ENCODE peak calls at places on chromosomes 7 and 10, in eight cellular contexts. P, S, T, E, K, Q, U and N are unnamed samples.

GRCh38 chr10:97567891-97568290 is 4.7 kb upstream of the ANKRD2 start:
- DNase-seq in P (no peak), S (no peak), T (no peak), E (no peak), K (no peak), Q (no peak), U (no peak), N (no peak)

GRCh38 chr7:38880035-38880434 is 29.0 kb downstream of the VPS41 start:
- DNase-seq in P (no peak), S (no peak), T (no peak), E (no peak), K (no peak), Q (no peak), U (no peak), N (no peak)

GRCh38 chr7:48154792-48155413 is 16.4 kb upstream of the ABCA13 start:
- DNase-seq in P (no peak), S (peak), T (peak), E (no peak), K (no peak), Q (no peak), U (no peak), N (no peak)

GRCh38 chr7:151889406-151890354 is 12.8 kb upstream of the PRKAG2 start:
- DNase-seq in P (no peak), S (no peak), T (no peak), E (no peak), K (no peak), Q (no peak), U (no peak), N (no peak)

GRCh38 chr10:26653004-26653403 is 44.5 kb upstream of the PDSS1 start:
- DNase-seq in P (no peak), S (no peak), T (no peak), E (no peak), K (no peak), Q (no peak), U (no peak), N (no peak)

GRCh38 chr10:70970830-70971229 is 82.5 kb upstream of the PCBD1 start:
- DNase-seq in P (no peak), S (no peak), T (no peak), E (no peak), K (no peak), Q (no peak), U (no peak), N (no peak)

GRCh38 chr7:7808156-7808555 is 89.7 kb upstream of the RPA3 start:
- DNase-seq in P (no peak), S (peak), T (no peak), E (no peak), K (no peak), Q (no peak), U (no peak), N (peak)

GRCh38 chr10:69801094-69801433 is 642 bp upstream of the COL13A1 start:
- DNase-seq in P (no peak), S (peak), T (peak), E (no peak), K (no peak), Q (peak), U (peak), N (peak)

GRCh38 chr7:106658504-106659368 is 2.2 kb downstream of the CCDC71L start:
- DNase-seq in P (no peak), S (no peak), T (no peak), E (no peak), K (no peak), Q (no peak), U (no peak), N (peak)

GRCh38 chr7:36021917-36022550 is 131.0 kb upstream of the EEPD1 start:
- DNase-seq in P (no peak), S (no peak), T (no peak), E (no peak), K (no peak), Q (no peak), U (no peak), N (no peak)

GRCh38 chr7:123190109-123190831 is 9.5 kb downstream of the SLC13A1 start:
- DNase-seq in P (no peak), S (no peak), T (no peak), E (no peak), K (no peak), Q (no peak), U (no peak), N (no peak)

GRCh38 chr7:85774931-85775330 is 588.1 kb upstream of the SEMA3D start:
- DNase-seq in P (no peak), S (no peak), T (no peak), E (peak), K (no peak), Q (peak), U (no peak), N (no peak)

GRCh38 chr10:113576853-113577252 is 24.0 kb downstream of the HABP2 start:
- DNase-seq in P (no peak), S (no peak), T (no peak), E (no peak), K (no peak), Q (no peak), U (no peak), N (peak)

GRCh38 chr7:139648617-139648932 is 125.1 kb downstream of the CLEC2L start:
- DNase-seq in P (no peak), S (no peak), T (no peak), E (no peak), K (no peak), Q (no peak), U (no peak), N (no peak)

GRCh38 chr10:124992462-124993344 is 50.8 kb downstream of the ZRANB1 start:
- DNase-seq in P (peak), S (no peak), T (peak), E (peak), K (peak), Q (peak), U (no peak), N (peak)

DNA sequence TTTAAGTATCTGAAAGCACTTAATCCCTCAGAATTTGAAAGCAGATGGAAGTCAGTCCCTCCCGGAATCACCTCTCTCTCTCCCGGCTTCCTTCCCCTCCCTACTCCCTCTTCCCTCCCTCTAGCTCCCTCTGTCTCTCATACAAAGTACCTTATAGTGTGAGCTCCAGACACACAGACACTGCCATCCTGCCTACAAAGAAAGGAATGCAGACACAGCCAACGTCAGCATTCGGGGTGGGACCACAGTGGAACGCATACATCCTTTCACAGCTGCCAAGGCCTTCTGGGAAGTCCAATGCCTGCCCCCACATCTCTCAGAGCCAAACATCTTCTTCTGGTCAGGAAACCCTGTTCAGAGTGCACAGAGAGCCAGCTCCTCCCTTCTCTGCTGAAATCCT is 9.3 kb downstream of the NOD1 start:
- DNase-seq in P (peak), S (peak), T (peak), E (peak), K (no peak), Q (peak), U (no peak), N (no peak)
- TF ChIP-seq POLR2A in P (no peak), S (no peak), T (no peak), E (no peak), K (no peak), Q (no peak), U (no peak), N (no peak)

GRCh38 chr7:76383089-76383944 is 24.5 kb upstream of the YWHAG start:
- DNase-seq in P (no peak), S (peak), T (peak), E (no peak), K (no peak), Q (no peak), U (no peak), N (peak)
- TF ChIP-seq POLR2A in P (no peak), S (no peak), T (no peak), E (no peak), K (no peak), Q (no peak), U (no peak), N (no peak)

GRCh38 chr7:144834516-144835165 is 1.2 kb downstream of the TPK1 start:
- DNase-seq in P (no peak), S (no peak), T (no peak), E (no peak), K (no peak), Q (peak), U (no peak), N (peak)

GRCh38 chr7:144836545-144836842 is 641 bp upstream of the TPK1 start:
- DNase-seq in P (no peak), S (no peak), T (no peak), E (no peak), K (no peak), Q (no peak), U (no peak), N (no peak)

GRCh38 chr7:144835166-144835611 is 664 bp downstream of the TPK1 start:
- DNase-seq in P (peak), S (peak), T (no peak), E (peak), K (peak), Q (peak), U (no peak), N (peak)

GRCh38 chr7:144830811-144831210 is 5.0 kb downstream of the TPK1 start:
- DNase-seq in P (no peak), S (no peak), T (no peak), E (no peak), K (no peak), Q (no peak), U (no peak), N (no peak)

DNA sequence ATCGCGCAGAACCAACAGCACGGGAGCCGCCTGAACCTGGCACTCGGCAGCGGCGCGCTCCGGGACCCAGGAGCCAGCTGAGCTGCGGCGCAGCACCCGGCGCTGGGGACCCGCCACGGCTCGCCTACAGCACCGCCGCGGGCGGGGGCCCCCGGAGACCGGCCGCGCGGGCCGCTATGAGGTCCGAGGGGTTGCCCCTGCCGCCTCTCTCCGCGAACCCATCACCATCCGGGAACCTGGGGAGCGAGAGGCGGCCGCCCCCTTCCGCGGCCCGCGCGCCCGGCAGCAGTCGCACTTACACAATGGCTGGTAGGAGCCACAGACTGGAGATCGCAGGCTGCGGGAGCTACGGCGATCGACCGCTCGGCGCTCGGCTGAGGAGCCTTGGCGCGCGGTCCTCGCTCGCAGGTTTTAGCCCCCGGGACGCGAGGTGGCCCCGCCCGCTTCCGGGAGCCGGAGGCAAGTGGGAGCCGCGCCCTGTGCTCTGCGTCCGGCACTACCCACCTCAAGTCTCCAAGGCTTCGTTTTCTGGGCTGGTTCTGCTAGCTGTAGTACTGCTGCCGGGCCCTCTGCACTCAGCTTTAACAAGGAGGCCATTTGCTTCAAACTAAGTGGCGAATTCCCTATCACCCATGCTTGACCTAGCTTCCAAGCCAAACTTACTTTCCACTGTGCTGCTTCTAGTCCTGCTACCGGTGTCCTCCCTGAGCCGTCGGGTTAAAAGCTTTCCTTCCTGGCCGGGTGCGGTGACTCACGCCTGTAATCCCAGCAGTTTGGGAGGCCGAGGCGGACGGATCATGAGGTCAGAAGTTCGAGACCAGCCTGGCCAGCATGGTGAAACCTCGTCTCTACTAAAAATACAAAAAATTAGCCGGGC is at the start of gene TPK1:
- DNase-seq in P (peak), S (peak), T (peak), E (peak), K (peak), Q (peak), U (peak), N (peak)
- TF ChIP-seq POLR2A in P (peak), S (peak), T (peak), E (peak), K (peak), Q (no peak), U (peak), N (peak)

GRCh38 chr7:516606-517456 is 2.8 kb downstream of the PDGFA start:
- DNase-seq in P (peak), S (peak), T (no peak), E (no peak), K (no peak), Q (no peak), U (no peak), N (no peak)
- TF ChIP-seq POLR2A in P (no peak), S (no peak), T (no peak), E (no peak), K (no peak), Q (no peak), U (no peak), N (no peak)

GRCh38 chr10:123991622-123992570 is 100.3 kb upstream of the CPXM2 start:
- DNase-seq in P (no peak), S (no peak), T (no peak), E (no peak), K (no peak), Q (no peak), U (no peak), N (no peak)
- TF ChIP-seq POLR2A in P (no peak), S (no peak), T (no peak), E (no peak), K (no peak), Q (no peak), U (no peak), N (no peak)

DNA sequence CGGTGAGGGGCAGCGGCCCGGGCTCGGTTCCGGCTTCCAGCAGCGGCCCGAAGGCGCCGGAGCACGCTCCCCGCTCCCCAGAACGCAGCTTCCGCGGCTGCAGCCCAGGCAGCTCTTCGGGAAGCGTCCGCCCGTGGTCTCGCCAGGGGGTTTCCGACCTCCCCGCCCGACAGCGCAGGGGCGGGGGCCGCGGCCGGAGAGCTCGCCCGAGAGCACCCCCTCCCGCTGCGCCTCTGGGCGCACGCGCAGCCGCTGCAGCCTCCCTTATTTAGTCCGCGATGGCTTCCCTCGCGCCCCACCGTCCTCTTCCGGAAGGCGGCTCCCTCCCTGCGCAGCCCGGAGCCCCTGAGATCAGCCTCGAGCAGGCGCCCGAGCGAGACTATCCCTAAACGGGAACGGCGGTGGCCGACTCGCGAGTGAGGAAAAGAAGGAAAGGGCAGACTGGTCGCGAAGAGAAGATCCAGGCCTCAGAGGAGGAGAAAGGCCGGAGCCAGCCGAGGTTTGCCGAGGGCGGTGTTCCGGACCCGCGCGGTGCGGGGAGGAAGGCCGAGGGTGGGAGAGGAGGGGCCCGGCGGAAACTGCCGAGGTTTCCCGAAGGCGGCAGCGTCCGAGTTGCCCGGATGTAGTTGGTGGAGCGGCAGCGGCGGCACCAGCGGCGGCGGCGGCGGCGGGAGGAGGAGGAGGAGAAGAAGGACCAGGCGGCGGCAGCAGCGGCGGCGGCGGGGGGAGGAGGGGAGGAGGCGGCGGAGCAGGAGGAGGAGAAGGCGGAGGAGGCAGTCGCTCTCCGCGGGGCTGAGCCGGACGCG is at the start of gene WAC:
- DNase-seq in P (peak), S (peak), T (peak), E (peak), K (peak), Q (peak), U (peak), N (peak)
- TF ChIP-seq POLR2A in P (peak), S (peak), T (no peak), E (peak), K (peak), Q (no peak), U (peak), N (peak)

GRCh38 chr10:30784896-30785605 is 155.5 kb upstream of the LYZL2 start:
- DNase-seq in P (peak), S (no peak), T (no peak), E (peak), K (peak), Q (peak), U (peak), N (peak)
- TF ChIP-seq POLR2A in P (peak), S (no peak), T (no peak), E (peak), K (no peak), Q (no peak), U (no peak), N (no peak)

GRCh38 chr7:6706666-6707407 is at the start of gene ZNF12:
- DNase-seq in P (peak), S (peak), T (peak), E (peak), K (peak), Q (peak), U (peak), N (peak)
- TF ChIP-seq POLR2A in P (peak), S (peak), T (peak), E (peak), K (peak), Q (no peak), U (peak), N (peak)

GRCh38 chr7:148696787-148697186 is 1.9 kb upstream of the CUL1 start:
- DNase-seq in P (no peak), S (no peak), T (no peak), E (no peak), K (no peak), Q (no peak), U (no peak), N (no peak)

GRCh38 chr7:148697256-148697841 is 1.4 kb upstream of the CUL1 start:
- DNase-seq in P (peak), S (no peak), T (no peak), E (peak), K (peak), Q (peak), U (no peak), N (peak)

GRCh38 chr7:148693651-148694050 is 5.1 kb upstream of the CUL1 start:
- DNase-seq in P (no peak), S (no peak), T (no peak), E (no peak), K (no peak), Q (no peak), U (no peak), N (no peak)

GRCh38 chr7:148695953-148696352 is 2.8 kb upstream of the CUL1 start:
- DNase-seq in P (no peak), S (no peak), T (no peak), E (no peak), K (no peak), Q (no peak), U (no peak), N (no peak)

DNA sequence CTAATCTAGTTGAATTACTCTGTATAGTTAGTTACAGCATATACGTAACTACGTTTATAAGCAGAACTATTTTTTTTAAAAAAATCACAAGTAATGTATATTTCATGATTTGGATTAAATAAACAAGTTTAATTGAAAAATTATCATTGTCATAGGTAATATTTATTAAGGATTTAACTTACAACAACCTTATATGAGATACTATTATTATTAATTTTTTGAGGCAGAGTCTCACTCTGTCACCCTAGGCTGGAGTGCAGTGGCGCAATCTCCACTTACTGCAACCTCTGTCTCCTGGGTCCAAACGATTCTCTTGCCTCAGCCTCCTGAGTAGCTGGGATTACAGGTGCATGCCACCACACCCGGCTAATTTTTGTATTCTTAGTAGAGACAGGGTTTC is 4.1 kb upstream of the CUL1 start:
- DNase-seq in P (no peak), S (no peak), T (no peak), E (no peak), K (no peak), Q (no peak), U (no peak), N (no peak)
- TF ChIP-seq POLR2A in P (no peak), S (no peak), T (no peak), E (no peak), K (no peak), Q (no peak), U (no peak), N (no peak)

GRCh38 chr7:87877641-87878040 is 1.3 kb downstream of the DBF4 start:
- DNase-seq in P (no peak), S (no peak), T (no peak), E (no peak), K (no peak), Q (no peak), U (no peak), N (no peak)

GRCh38 chr7:87878208-87878735 is 2.0 kb downstream of the DBF4 start:
- DNase-seq in P (no peak), S (no peak), T (no peak), E (no peak), K (no peak), Q (no peak), U (no peak), N (peak)

GRCh38 chr7:87876759-87877234 is 504 bp downstream of the DBF4 start:
- DNase-seq in P (peak), S (peak), T (no peak), E (peak), K (peak), Q (peak), U (peak), N (peak)

GRCh38 chr7:87875151-87876039 is 765 bp downstream of the SLC25A40 start:
- DNase-seq in P (no peak), S (no peak), T (no peak), E (no peak), K (peak), Q (no peak), U (peak), N (peak)

GRCh38 chr7:87876040-87876758 is at the start of the genes DBF4 and SLC25A40:
- DNase-seq in P (peak), S (peak), T (peak), E (peak), K (peak), Q (peak), U (peak), N (peak)
- TF ChIP-seq POLR2A in P (peak), S (peak), T (peak), E (peak), K (peak), Q (no peak), U (peak), N (peak)